ENCODE peak calls at places on chromosomes 7 and 10, in four cellular contexts. U is IMR-90, M is mesenchymal stem cell, O is H9. C is an unnamed sample.
A peak's percentile ranks its signal among the peaks of the same experiment; 100 is the strongest.

GRCh38 chr7:134470864-134471263 is 12.0 kb upstream of the AKR1B1 start:
- DNase-seq in M (peak; percentile 84), U (peak; percentile 79), O (no peak), C (no peak)

GRCh38 chr7:151759591-151760042 is 117.3 kb downstream of the PRKAG2 start:
- DNase-seq in U (peak; percentile 65), O (peak; percentile 86), M (peak; percentile 68), C (peak; percentile 49)

GRCh38 chr7:140625908-140626868 is 14.4 kb downstream of the DENND2A start:
- DNase-seq in M (peak; percentile 96), U (peak; percentile 100), O (peak; percentile 94), C (peak; percentile 69)

GRCh38 chr7:20991544-20991943 is 204.9 kb upstream of the SP8 start:
- DNase-seq in M (no peak), O (no peak), U (no peak), C (no peak)

GRCh38 chr7:32427769-32428291 is 62.4 kb downstream of the LSM5 start:
- DNase-seq in U (peak; percentile 75), O (peak; percentile 93), M (peak; percentile 81), C (peak; percentile 87)

GRCh38 chr7:141483044-141483443 is 68.2 kb upstream of the AGK start:
- DNase-seq in M (no peak), O (no peak), U (no peak), C (no peak)

GRCh38 chr10:21526952-21527633 is 1.6 kb upstream of the SKIDA1 start:
- DNase-seq in M (peak; percentile 75), U (peak; percentile 58), O (peak; percentile 75), C (peak; percentile 83)

GRCh38 chr10:128793726-128794655 is 667.8 kb upstream of the MKI67 start:
- DNase-seq in U (no peak), M (no peak), O (no peak), C (no peak)

GRCh38 chr7:5702876-5703571 is 78.4 kb downstream of the RNF216 start:
- DNase-seq in M (peak; percentile 11), O (no peak), U (peak; percentile 60), C (no peak)

GRCh38 chr7:81956520-81956919 is 186.7 kb upstream of the HGF start:
- DNase-seq in M (peak; percentile 79), U (peak; percentile 73), O (no peak), C (no peak)

GRCh38 chr7:151174246-151175046 is 7.0 kb upstream of the GBX1 start:
- DNase-seq in U (peak; percentile 11), M (peak; percentile 11), O (peak; percentile 54), C (peak; percentile 84)

GRCh38 chr7:94062372-94062771 is 58.2 kb upstream of the BET1 start:
- DNase-seq in U (peak; percentile 47), M (peak; percentile 76), O (no peak), C (no peak)

GRCh38 chr10:132370426-132371340 is 26.3 kb upstream of the PWWP2B start:
- DNase-seq in O (no peak), M (no peak), U (no peak), C (no peak)

GRCh38 chr7:26616235-26616634 is 248.2 kb downstream of the SKAP2 start:
- DNase-seq in U (no peak), M (no peak), O (no peak), C (no peak)

GRCh38 chr7:92569137-92569536 is 21.1 kb downstream of the FAM133B start:
- DNase-seq in U (peak; percentile 29), M (no peak), O (no peak), C (no peak)

GRCh38 chr10:115939101-115939815 is 333.7 kb downstream of the GFRA1 start:
- DNase-seq in M (no peak), U (no peak), O (no peak), C (no peak)

GRCh38 chr10:93386496-93387369 is 95.4 kb downstream of the MYOF start:
- DNase-seq in O (no peak), M (peak; percentile 78), U (no peak), C (no peak)

GRCh38 chr7:94324380-94325120 is 70.1 kb upstream of the COL1A2 start:
- DNase-seq in M (no peak), U (peak; percentile 53), O (no peak), C (no peak)

GRCh38 chr7:91826377-91826776 is 54.1 kb downstream of the MTERF1 start:
- DNase-seq in O (no peak), U (peak; percentile 5), M (no peak), C (no peak)

GRCh38 chr10:89644691-89644966 is 413 bp downstream of the PANK1 start:
- DNase-seq in U (no peak), M (no peak), O (no peak), C (no peak)

GRCh38 chr7:47635091-47636090 is 53.5 kb upstream of the TNS3 start:
- DNase-seq in U (no peak), O (peak; percentile 56), M (no peak), C (no peak)

GRCh38 chr7:19405546-19405945 is 260.3 kb upstream of the FERD3L start:
- DNase-seq in U (peak; percentile 78), O (no peak), M (peak; percentile 71), C (no peak)

GRCh38 chr7:51446785-51447184 is 130.2 kb upstream of the COBL start:
- DNase-seq in M (no peak), O (no peak), U (no peak), C (no peak)

GRCh38 chr7:25124485-25125136 is 449 bp downstream of the CYCS start:
- DNase-seq in O (no peak), U (no peak), M (no peak), C (no peak)

GRCh38 chr7:99385564-99385963 is 11.0 kb downstream of the ARPC1B start:
- DNase-seq in M (no peak), O (no peak), U (no peak), C (no peak)

GRCh38 chr7:15602236-15602635 is 40.4 kb upstream of the AGMO start:
- DNase-seq in O (no peak), M (peak; percentile 3), U (no peak), C (no peak)

GRCh38 chr10:3668276-3668960 is 116.6 kb downstream of the KLF6 start:
- DNase-seq in M (peak; percentile 81), O (peak; percentile 90), U (peak; percentile 84), C (peak; percentile 47)

GRCh38 chr7:157952050-157952667 is 615.4 kb downstream of the DNAJB6 start:
- DNase-seq in O (peak; percentile 19), U (no peak), M (no peak), C (no peak)

GRCh38 chr7:93043393-93043985 is 74.3 kb downstream of the SAMD9 start:
- DNase-seq in M (peak; percentile 90), O (peak; percentile 50), U (peak; percentile 96), C (peak; percentile 74)

GRCh38 chr7:84970683-84971082 is 216.2 kb downstream of the SEMA3D start:
- DNase-seq in M (no peak), O (no peak), U (no peak), C (no peak)

GRCh38 chr10:5501976-5502902 is 2.9 kb upstream of the CALML5 start:
- DNase-seq in O (no peak), M (peak; percentile 20), U (peak; percentile 6), C (no peak)

GRCh38 chr7:101884671-101885596 is 67.5 kb downstream of the CUX1 start:
- DNase-seq in O (no peak), U (no peak), M (peak; percentile 26), C (no peak)

GRCh38 chr7:114312649-114313048 is 102.0 kb upstream of the FOXP2 start:
- DNase-seq in O (no peak), M (no peak), U (no peak), C (no peak)

GRCh38 chr10:77016278-77016815 is 621.3 kb downstream of the KCNMA1 start:
- DNase-seq in U (no peak), O (no peak), M (no peak), C (no peak)

GRCh38 chr7:30276203-30276900 is 8.0 kb upstream of the ZNRF2 start:
- DNase-seq in U (peak; percentile 62), M (peak; percentile 60), O (peak; percentile 65), C (peak; percentile 63)

GRCh38 chr10:88793747-88794299 is 8.7 kb upstream of the LIPM start:
- DNase-seq in U (peak; percentile 59), O (no peak), M (peak; percentile 58), C (no peak)

GRCh38 chr7:144854839-144855424 is 19.1 kb upstream of the TPK1 start:
- DNase-seq in U (no peak), M (peak; percentile 24), O (no peak), C (no peak)

DNA sequence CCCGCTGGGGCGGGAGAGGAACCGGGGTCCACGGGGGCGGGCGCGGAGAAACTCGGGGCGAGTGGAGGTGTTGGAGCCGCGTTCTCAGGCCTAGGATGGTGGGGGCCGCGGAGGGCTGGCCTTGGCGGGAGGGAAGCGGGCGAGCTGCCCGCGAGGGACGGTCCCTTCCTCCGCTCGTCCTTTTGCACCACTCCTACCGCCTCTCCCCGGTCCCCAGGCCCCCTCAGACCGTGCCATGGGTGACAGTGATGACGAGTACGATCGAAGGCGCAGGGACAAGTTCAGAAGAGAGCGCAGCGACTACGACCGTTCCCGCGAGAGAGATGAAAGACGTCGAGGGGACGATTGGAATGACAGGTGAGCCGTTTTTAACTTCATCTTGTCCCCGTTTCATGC is 451 bp downstream of the SRRT start:
- DNase-seq in U (no peak), O (no peak), M (no peak), C (no peak)
- H2BK120ac ChIP-seq in U (no peak overlapping the region), O (no peak overlapping the region), M (peak overlapping the region; percentile 2), C (no peak overlapping the region)

GRCh38 chr7:149713731-149714068 is 59.7 kb downstream of the ZNF467 start:
- DNase-seq in O (peak; percentile 42), U (no peak), M (no peak), C (peak; percentile 65)
- H3K9ac ChIP-seq in O (no peak overlapping the region), U (no peak overlapping the region), M (peak overlapping the region; percentile 85), C (no peak overlapping the region)

DNA sequence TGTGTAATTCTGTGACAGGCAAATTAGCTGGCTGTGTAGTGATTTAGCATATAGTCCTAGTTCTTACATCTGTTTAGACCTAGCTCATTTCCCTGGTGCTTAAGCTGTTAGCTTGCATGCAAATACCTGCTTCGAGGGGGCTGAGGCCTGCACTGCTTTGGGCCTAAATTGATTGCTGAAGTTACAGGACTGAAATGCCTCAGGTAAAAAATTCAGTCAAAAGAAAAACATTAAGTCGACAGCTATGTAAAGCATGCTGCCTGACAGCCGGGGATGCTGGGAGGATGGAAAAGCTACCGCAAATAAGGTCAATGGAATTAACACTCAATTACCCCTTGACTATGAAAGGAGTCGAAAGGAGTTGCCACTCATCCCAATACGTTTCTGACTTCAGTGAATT is 267.2 kb upstream of the FZD8 start:
- DNase-seq in O (no peak), M (no peak), U (no peak), C (peak; percentile 39)
- H2BK120ac ChIP-seq in O (no peak overlapping the region), M (no peak overlapping the region), U (peak overlapping the region; percentile 55), C (no peak overlapping the region)

GRCh38 chr7:28685660-28686417 is 272.3 kb downstream of the TRIL start:
- DNase-seq in U (peak; percentile 99), O (peak; percentile 83), M (peak; percentile 99), C (peak; percentile 57)

GRCh38 chr7:28682811-28683210 is 270.5 kb downstream of the CREB5 start:
- DNase-seq in U (no peak), O (no peak), M (no peak), C (no peak)

GRCh38 chr7:28686418-28686800 is 271.7 kb downstream of the TRIL start:
- DNase-seq in U (peak; percentile 79), M (peak; percentile 85), O (peak; percentile 66), C (peak; percentile 51)

GRCh38 chr7:28685291-28685659 is 272.9 kb downstream of the TRIL start:
- DNase-seq in O (no peak), M (no peak), U (no peak), C (no peak)

DNA sequence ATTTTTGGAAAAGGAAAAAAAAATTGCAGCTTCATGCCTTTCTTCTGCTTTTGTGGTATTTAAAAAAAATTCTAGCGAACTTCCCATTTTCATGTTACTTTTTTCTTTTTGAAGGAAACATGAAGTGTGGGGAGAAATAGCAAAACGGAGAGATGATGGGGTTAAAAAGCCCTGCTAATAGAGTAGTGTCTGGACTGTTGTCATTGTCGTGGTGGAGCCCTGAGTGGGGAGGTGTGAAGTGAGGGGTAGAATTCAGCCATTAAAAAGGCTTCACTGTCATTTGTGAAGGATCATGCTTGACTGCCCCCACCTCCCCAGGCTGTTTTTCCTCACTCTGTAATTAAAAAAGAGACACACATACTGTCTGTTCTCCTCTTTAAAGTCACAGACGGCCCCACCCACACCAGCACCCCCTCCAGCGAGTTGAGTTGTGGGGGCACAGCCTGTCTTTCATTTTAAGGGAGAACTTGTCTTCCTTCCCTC is 272.5 kb downstream of the CREB5 start:
- DNase-seq in U (no peak), M (no peak), O (no peak), C (no peak)
- H3K9ac ChIP-seq in U (no peak overlapping the region), M (peak overlapping the region; percentile 99), O (no peak overlapping the region), C (no peak overlapping the region)

C was measured in H1.